ENCODE peak calls at places on chromosomes 12 and 14, in nine cellular contexts. One of them, this sample, is unnamed.

GRCh38 chr12:94793191-94793595 is 142.8 kb upstream of the TMCC3 start:
- DNase-seq in effector CD4-positive, alpha-beta T cell: no peak
- DNase-seq in nephron progenitor cell: peak; percentile 44
- DNase-seq in H9: peak; percentile 47
- DNase-seq in upper lobe of right lung: no peak
- DNase-seq in lower lobe of right lung: no peak
- DNase-seq in mammary epithelial cell: no peak
- DNase-seq in fibroblast of villous mesenchyme: peak; percentile 52
- DNase-seq in ascending aorta: no peak
- DNase-seq in this sample: no peak

GRCh38 chr12:132444957-132445883 is 44.7 kb upstream of the FBRSL1 start:
- DNase-seq in mammary epithelial cell: no peak
- DNase-seq in H9: peak; percentile 62
- DNase-seq in ascending aorta: no peak
- DNase-seq in lower lobe of right lung: peak; percentile 71
- DNase-seq in upper lobe of right lung: no peak
- DNase-seq in fibroblast of villous mesenchyme: no peak
- DNase-seq in nephron progenitor cell: no peak
- DNase-seq in effector CD4-positive, alpha-beta T cell: peak; percentile 63
- DNase-seq in this sample: no peak

GRCh38 chr14:71645656-71646055 is 286.6 kb upstream of the RGS6 start:
- DNase-seq in H9: no peak
- DNase-seq in upper lobe of right lung: no peak
- DNase-seq in nephron progenitor cell: no peak
- DNase-seq in effector CD4-positive, alpha-beta T cell: no peak
- DNase-seq in fibroblast of villous mesenchyme: peak; percentile 70
- DNase-seq in lower lobe of right lung: no peak
- DNase-seq in mammary epithelial cell: no peak
- DNase-seq in ascending aorta: no peak
- DNase-seq in this sample: no peak

GRCh38 chr12:100643246-100643645 is 69.8 kb downstream of the GAS2L3 start:
- DNase-seq in mammary epithelial cell: no peak
- DNase-seq in ascending aorta: no peak
- DNase-seq in fibroblast of villous mesenchyme: no peak
- DNase-seq in lower lobe of right lung: peak; percentile 65
- DNase-seq in nephron progenitor cell: no peak
- DNase-seq in effector CD4-positive, alpha-beta T cell: no peak
- DNase-seq in upper lobe of right lung: peak; percentile 69
- DNase-seq in H9: no peak
- DNase-seq in this sample: no peak

GRCh38 chr12:90029317-90029716 is 320.7 kb upstream of the ATP2B1 start:
- DNase-seq in upper lobe of right lung: no peak
- DNase-seq in fibroblast of villous mesenchyme: no peak
- DNase-seq in ascending aorta: no peak
- DNase-seq in nephron progenitor cell: no peak
- DNase-seq in lower lobe of right lung: no peak
- DNase-seq in mammary epithelial cell: no peak
- DNase-seq in H9: no peak
- DNase-seq in effector CD4-positive, alpha-beta T cell: no peak
- DNase-seq in this sample: no peak

GRCh38 chr14:92793709-92794546 is at the start of gene GOLGA5:
- DNase-seq in H9: peak; percentile 98
- DNase-seq in ascending aorta: peak; percentile 99
- DNase-seq in fibroblast of villous mesenchyme: peak; percentile 99
- DNase-seq in effector CD4-positive, alpha-beta T cell: peak; percentile 96
- DNase-seq in upper lobe of right lung: peak; percentile 99
- DNase-seq in mammary epithelial cell: peak; percentile 97
- DNase-seq in nephron progenitor cell: peak; percentile 97
- DNase-seq in lower lobe of right lung: peak; percentile 99
- DNase-seq in this sample: peak; percentile 97

GRCh38 chr14:85479306-85479705 is 50.6 kb upstream of the FLRT2 start:
- DNase-seq in lower lobe of right lung: no peak
- DNase-seq in upper lobe of right lung: no peak
- DNase-seq in mammary epithelial cell: no peak
- DNase-seq in ascending aorta: no peak
- DNase-seq in nephron progenitor cell: no peak
- DNase-seq in effector CD4-positive, alpha-beta T cell: no peak
- DNase-seq in fibroblast of villous mesenchyme: no peak
- DNase-seq in H9: no peak
- DNase-seq in this sample: no peak

GRCh38 chr12:109594566-109595317 is 21.1 kb downstream of the MVK start:
- DNase-seq in mammary epithelial cell: no peak
- DNase-seq in H9: no peak
- DNase-seq in upper lobe of right lung: no peak
- DNase-seq in effector CD4-positive, alpha-beta T cell: no peak
- DNase-seq in nephron progenitor cell: no peak
- DNase-seq in fibroblast of villous mesenchyme: no peak
- DNase-seq in ascending aorta: no peak
- DNase-seq in lower lobe of right lung: no peak
- DNase-seq in this sample: no peak

GRCh38 chr14:65927871-65928270 is 515.3 kb downstream of the FUT8 start:
- DNase-seq in nephron progenitor cell: no peak
- DNase-seq in ascending aorta: no peak
- DNase-seq in mammary epithelial cell: no peak
- DNase-seq in upper lobe of right lung: no peak
- DNase-seq in H9: no peak
- DNase-seq in lower lobe of right lung: no peak
- DNase-seq in fibroblast of villous mesenchyme: no peak
- DNase-seq in effector CD4-positive, alpha-beta T cell: peak; percentile 47
- DNase-seq in this sample: no peak

GRCh38 chr12:12835378-12836145 is 22.4 kb downstream of the DDX47 start:
- DNase-seq in ascending aorta: no peak
- DNase-seq in mammary epithelial cell: peak; percentile 98
- DNase-seq in lower lobe of right lung: no peak
- DNase-seq in nephron progenitor cell: no peak
- DNase-seq in H9: no peak
- DNase-seq in effector CD4-positive, alpha-beta T cell: no peak
- DNase-seq in fibroblast of villous mesenchyme: peak; percentile 32
- DNase-seq in upper lobe of right lung: no peak
- DNase-seq in this sample: no peak

GRCh38 chr12:51951843-51952722 is 584 bp downstream of the ACVR1B start:
- DNase-seq in nephron progenitor cell: peak; percentile 53
- DNase-seq in ascending aorta: peak; percentile 75
- DNase-seq in mammary epithelial cell: no peak
- DNase-seq in lower lobe of right lung: peak; percentile 66
- DNase-seq in H9: peak; percentile 61
- DNase-seq in fibroblast of villous mesenchyme: no peak
- DNase-seq in effector CD4-positive, alpha-beta T cell: no peak
- DNase-seq in upper lobe of right lung: peak; percentile 75
- DNase-seq in this sample: no peak

GRCh38 chr12:12845794-12846243 is 32.7 kb downstream of the DDX47 start:
- DNase-seq in lower lobe of right lung: no peak
- DNase-seq in H9: no peak
- DNase-seq in ascending aorta: no peak
- DNase-seq in mammary epithelial cell: no peak
- DNase-seq in effector CD4-positive, alpha-beta T cell: no peak
- DNase-seq in upper lobe of right lung: no peak
- DNase-seq in nephron progenitor cell: no peak
- DNase-seq in fibroblast of villous mesenchyme: no peak
- DNase-seq in this sample: no peak

GRCh38 chr12:89339531-89339930 is 12.8 kb downstream of the DUSP6 start:
- DNase-seq in fibroblast of villous mesenchyme: no peak
- DNase-seq in effector CD4-positive, alpha-beta T cell: no peak
- DNase-seq in nephron progenitor cell: no peak
- DNase-seq in lower lobe of right lung: no peak
- DNase-seq in H9: no peak
- DNase-seq in ascending aorta: no peak
- DNase-seq in mammary epithelial cell: no peak
- DNase-seq in upper lobe of right lung: no peak
- DNase-seq in this sample: no peak

GRCh38 chr14:89621791-89622638 is 205.0 kb upstream of the FOXN3 start:
- DNase-seq in lower lobe of right lung: no peak
- DNase-seq in mammary epithelial cell: no peak
- DNase-seq in ascending aorta: no peak
- DNase-seq in nephron progenitor cell: no peak
- DNase-seq in upper lobe of right lung: no peak
- DNase-seq in effector CD4-positive, alpha-beta T cell: no peak
- DNase-seq in H9: no peak
- DNase-seq in fibroblast of villous mesenchyme: no peak
- DNase-seq in this sample: no peak

GRCh38 chr14:54589076-54589475 is 22.1 kb downstream of the SAMD4A start:
- DNase-seq in upper lobe of right lung: no peak
- DNase-seq in ascending aorta: no peak
- DNase-seq in nephron progenitor cell: no peak
- DNase-seq in fibroblast of villous mesenchyme: no peak
- DNase-seq in effector CD4-positive, alpha-beta T cell: no peak
- DNase-seq in lower lobe of right lung: no peak
- DNase-seq in mammary epithelial cell: peak; percentile 54
- DNase-seq in H9: no peak
- DNase-seq in this sample: peak; percentile 60

GRCh38 chr14:50853891-50854290 is 18.0 kb upstream of the ABHD12B start:
- DNase-seq in effector CD4-positive, alpha-beta T cell: no peak
- DNase-seq in fibroblast of villous mesenchyme: no peak
- DNase-seq in lower lobe of right lung: no peak
- DNase-seq in H9: no peak
- DNase-seq in ascending aorta: no peak
- DNase-seq in nephron progenitor cell: no peak
- DNase-seq in upper lobe of right lung: no peak
- DNase-seq in mammary epithelial cell: no peak
- DNase-seq in this sample: no peak

GRCh38 chr14:95156153-95156764 is 1.1 kb downstream of the DICER1 start:
- DNase-seq in lower lobe of right lung: no peak
- DNase-seq in H9: no peak
- DNase-seq in fibroblast of villous mesenchyme: peak; percentile 33
- DNase-seq in nephron progenitor cell: no peak
- DNase-seq in effector CD4-positive, alpha-beta T cell: no peak
- DNase-seq in mammary epithelial cell: peak; percentile 24
- DNase-seq in upper lobe of right lung: no peak
- DNase-seq in ascending aorta: no peak
- DNase-seq in this sample: peak; percentile 46

GRCh38 chr12:52119398-52120254 is 40.1 kb downstream of the SMIM41 start:
- DNase-seq in nephron progenitor cell: peak; percentile 73
- DNase-seq in lower lobe of right lung: no peak
- DNase-seq in ascending aorta: no peak
- DNase-seq in fibroblast of villous mesenchyme: peak; percentile 23
- DNase-seq in H9: peak; percentile 96
- DNase-seq in upper lobe of right lung: no peak
- DNase-seq in mammary epithelial cell: no peak
- DNase-seq in effector CD4-positive, alpha-beta T cell: no peak
- DNase-seq in this sample: peak; percentile 31

GRCh38 chr12:123250471-123251383 is 17.5 kb downstream of the MTRFR start:
- DNase-seq in lower lobe of right lung: peak; percentile 83
- DNase-seq in mammary epithelial cell: peak; percentile 92
- DNase-seq in H9: peak; percentile 83
- DNase-seq in effector CD4-positive, alpha-beta T cell: no peak
- DNase-seq in nephron progenitor cell: no peak
- DNase-seq in ascending aorta: no peak
- DNase-seq in fibroblast of villous mesenchyme: no peak
- DNase-seq in upper lobe of right lung: peak; percentile 85
- DNase-seq in this sample: no peak

GRCh38 chr14:104341532-104342434 is 203.4 kb downstream of the KIF26A start:
- DNase-seq in mammary epithelial cell: no peak
- DNase-seq in effector CD4-positive, alpha-beta T cell: no peak
- DNase-seq in fibroblast of villous mesenchyme: peak; percentile 8
- DNase-seq in lower lobe of right lung: peak; percentile 51
- DNase-seq in nephron progenitor cell: peak; percentile 74
- DNase-seq in ascending aorta: peak; percentile 51
- DNase-seq in upper lobe of right lung: peak; percentile 71
- DNase-seq in H9: peak; percentile 95
- DNase-seq in this sample: no peak

GRCh38 chr12:5034605-5035004 is 9.1 kb upstream of the KCNA5 start:
- DNase-seq in H9: no peak
- DNase-seq in ascending aorta: no peak
- DNase-seq in effector CD4-positive, alpha-beta T cell: no peak
- DNase-seq in upper lobe of right lung: no peak
- DNase-seq in mammary epithelial cell: no peak
- DNase-seq in nephron progenitor cell: no peak
- DNase-seq in fibroblast of villous mesenchyme: no peak
- DNase-seq in lower lobe of right lung: no peak
- DNase-seq in this sample: no peak

GRCh38 chr12:93127582-93128331 is 198.7 kb upstream of the EEA1 start:
- DNase-seq in lower lobe of right lung: peak; percentile 75
- DNase-seq in H9: peak; percentile 55
- DNase-seq in upper lobe of right lung: peak; percentile 73
- DNase-seq in effector CD4-positive, alpha-beta T cell: no peak
- DNase-seq in nephron progenitor cell: no peak
- DNase-seq in fibroblast of villous mesenchyme: peak; percentile 97
- DNase-seq in mammary epithelial cell: peak; percentile 71
- DNase-seq in ascending aorta: peak; percentile 93
- DNase-seq in this sample: peak; percentile 86

GRCh38 chr14:103700753-103701490 is 14.3 kb downstream of the XRCC3 start:
- DNase-seq in nephron progenitor cell: no peak
- DNase-seq in fibroblast of villous mesenchyme: no peak
- DNase-seq in H9: no peak
- DNase-seq in lower lobe of right lung: no peak
- DNase-seq in mammary epithelial cell: no peak
- DNase-seq in upper lobe of right lung: no peak
- DNase-seq in ascending aorta: no peak
- DNase-seq in effector CD4-positive, alpha-beta T cell: no peak
- DNase-seq in this sample: no peak

GRCh38 chr12:119020377-119021360 is 39.3 kb downstream of the SRRM4 start:
- DNase-seq in lower lobe of right lung: peak; percentile 74
- DNase-seq in upper lobe of right lung: peak; percentile 79
- DNase-seq in mammary epithelial cell: no peak
- DNase-seq in nephron progenitor cell: peak; percentile 75
- DNase-seq in fibroblast of villous mesenchyme: no peak
- DNase-seq in H9: peak; percentile 90
- DNase-seq in effector CD4-positive, alpha-beta T cell: no peak
- DNase-seq in ascending aorta: no peak
- DNase-seq in this sample: no peak

GRCh38 chr12:108821407-108822397 is 35.7 kb downstream of the SSH1 start:
- DNase-seq in lower lobe of right lung: peak; percentile 77
- DNase-seq in mammary epithelial cell: peak; percentile 40
- DNase-seq in fibroblast of villous mesenchyme: peak; percentile 64
- DNase-seq in ascending aorta: no peak
- DNase-seq in H9: no peak
- DNase-seq in effector CD4-positive, alpha-beta T cell: no peak
- DNase-seq in nephron progenitor cell: no peak
- DNase-seq in upper lobe of right lung: peak; percentile 74
- DNase-seq in this sample: peak; percentile 72

GRCh38 chr14:103819503-103820307 is 27.7 kb downstream of the PPP1R13B start:
- DNase-seq in effector CD4-positive, alpha-beta T cell: no peak
- DNase-seq in mammary epithelial cell: peak; percentile 45
- DNase-seq in ascending aorta: peak; percentile 72
- DNase-seq in lower lobe of right lung: peak; percentile 52
- DNase-seq in nephron progenitor cell: peak; percentile 25
- DNase-seq in upper lobe of right lung: peak; percentile 60
- DNase-seq in H9: peak; percentile 77
- DNase-seq in fibroblast of villous mesenchyme: no peak
- DNase-seq in this sample: peak; percentile 11

GRCh38 chr12:69054343-69055056 is 121.5 kb upstream of the CPM start:
- DNase-seq in fibroblast of villous mesenchyme: no peak
- DNase-seq in H9: no peak
- DNase-seq in upper lobe of right lung: no peak
- DNase-seq in mammary epithelial cell: no peak
- DNase-seq in lower lobe of right lung: no peak
- DNase-seq in nephron progenitor cell: no peak
- DNase-seq in ascending aorta: no peak
- DNase-seq in effector CD4-positive, alpha-beta T cell: no peak
- DNase-seq in this sample: no peak

GRCh38 chr12:25942709-25943108 is 15.8 kb upstream of the RASSF8 start:
- DNase-seq in mammary epithelial cell: no peak
- DNase-seq in ascending aorta: no peak
- DNase-seq in fibroblast of villous mesenchyme: no peak
- DNase-seq in effector CD4-positive, alpha-beta T cell: no peak
- DNase-seq in H9: no peak
- DNase-seq in nephron progenitor cell: no peak
- DNase-seq in lower lobe of right lung: no peak
- DNase-seq in upper lobe of right lung: no peak
- DNase-seq in this sample: no peak

GRCh38 chr12:114913871-114914801 is 230.2 kb upstream of the TBX3 start:
- DNase-seq in lower lobe of right lung: no peak
- DNase-seq in fibroblast of villous mesenchyme: peak; percentile 86
- DNase-seq in effector CD4-positive, alpha-beta T cell: no peak
- DNase-seq in ascending aorta: no peak
- DNase-seq in mammary epithelial cell: peak; percentile 77
- DNase-seq in H9: no peak
- DNase-seq in upper lobe of right lung: no peak
- DNase-seq in nephron progenitor cell: peak; percentile 60
- DNase-seq in this sample: peak; percentile 65